ENCODE peak calls at places on chromosomes 12 and 14, in four cellular contexts. T is HCT116, N is K562, B is H1. C is an unnamed sample.
A peak's percentile ranks its signal among the peaks of the same experiment; 100 is the strongest.

GRCh38 chr12:131784909-131785762 is 43.1 kb upstream of the MMP17 start:
- DNase-seq in N (no peak), B (no peak), T (no peak), C (no peak)

GRCh38 chr12:93853698-93854478 is 176.7 kb downstream of the CRADD start:
- DNase-seq in T (no peak), N (no peak), B (no peak), C (no peak)

GRCh38 chr12:68792952-68793351 is 15.0 kb upstream of the MDM2 start:
- DNase-seq in N (peak; percentile 95), T (peak; percentile 59), B (no peak), C (no peak)

GRCh38 chr14:34450958-34451357 is 11.1 kb downstream of the SPTSSA start:
- DNase-seq in T (no peak), B (no peak), N (no peak), C (no peak)

GRCh38 chr14:92581206-92581605 is 67.6 kb downstream of the RIN3 start:
- DNase-seq in N (no peak), B (no peak), T (no peak), C (no peak)

GRCh38 chr12:65533177-65533883 is 254.8 kb downstream of the MSRB3 start:
- DNase-seq in T (peak; percentile 95), N (no peak), B (no peak), C (no peak)

GRCh38 chr14:39563361-39563760 is 131.1 kb upstream of the FBXO33 start:
- DNase-seq in B (no peak), T (no peak), N (no peak), C (no peak)

GRCh38 chr12:57012600-57013465 is 3.5 kb downstream of the TAC3 start:
- DNase-seq in B (no peak), T (no peak), N (no peak), C (no peak)

GRCh38 chr14:74491952-74492351 is 1.2 kb downstream of the NPC2 start:
- DNase-seq in B (no peak), N (peak; percentile 17), T (no peak), C (no peak)

GRCh38 chr14:99581371-99581770 is 22.6 kb downstream of the CCDC85C start:
- DNase-seq in T (no peak), B (no peak), N (no peak), C (no peak)

GRCh38 chr12:69666798-69667197 is 32.3 kb downstream of the BEST3 start:
- DNase-seq in N (no peak), T (no peak), B (no peak), C (no peak)

GRCh38 chr14:39957290-39957689 is 525.1 kb upstream of the FBXO33 start:
- DNase-seq in N (no peak), B (no peak), T (no peak), C (no peak)

GRCh38 chr12:116502141-116502725 is 56.9 kb upstream of the MAP1LC3B2 start:
- DNase-seq in N (no peak), T (no peak), B (no peak), C (no peak)

GRCh38 chr14:91253795-91254323 is 9.4 kb upstream of the GPR68 start:
- DNase-seq in B (no peak), N (no peak), T (no peak), C (no peak)

GRCh38 chr14:97993508-97994019 is 1196.4 kb downstream of the VRK1 start:
- DNase-seq in N (no peak), B (no peak), T (no peak), C (no peak)

GRCh38 chr14:97994020-97994531 is 1196.9 kb downstream of the VRK1 start:
- DNase-seq in B (no peak), T (no peak), N (no peak), C (no peak)

GRCh38 chr14:97995571-97995970 is 1198.4 kb downstream of the VRK1 start:
- DNase-seq in T (no peak), N (no peak), B (no peak), C (no peak)

DNA sequence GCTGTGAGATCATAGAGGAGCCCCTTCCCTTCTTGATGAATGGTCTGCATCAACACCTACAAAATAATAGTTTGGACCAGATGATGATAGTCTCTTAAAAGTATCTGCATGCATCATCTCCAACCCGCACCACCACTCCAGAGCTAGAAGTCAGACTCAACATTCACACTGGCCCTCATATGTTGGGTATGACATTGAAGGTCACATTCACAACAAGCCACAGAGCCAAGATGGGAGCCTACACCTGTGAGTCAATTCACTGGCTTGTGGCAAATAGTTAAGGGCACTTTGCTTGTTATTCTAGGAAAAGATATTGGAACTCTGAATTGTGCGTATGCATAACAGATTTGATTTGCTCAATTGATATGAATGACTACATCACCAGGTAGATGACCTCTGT is 1197.9 kb downstream of the VRK1 start:
- DNase-seq in N (no peak), B (no peak), T (no peak), C (no peak)
- TF ChIP-seq SP1 in N (no peak), B (no peak), T (no peak), C (no peak)

GRCh38 chr12:59700145-59700435 is 104.3 kb downstream of the SLC16A7 start:
- DNase-seq in B (no peak), N (no peak), T (no peak), C (no peak)

GRCh38 chr12:59698599-59698998 is 102.8 kb downstream of the SLC16A7 start:
- DNase-seq in B (no peak), T (no peak), N (no peak), C (no peak)

GRCh38 chr12:59699408-59700144 is 103.7 kb downstream of the SLC16A7 start:
- DNase-seq in T (no peak), N (no peak), B (no peak), C (no peak)

GRCh38 chr12:59689776-59690175 is 93.9 kb downstream of the SLC16A7 start:
- DNase-seq in T (no peak), B (no peak), N (no peak), C (no peak)

DNA sequence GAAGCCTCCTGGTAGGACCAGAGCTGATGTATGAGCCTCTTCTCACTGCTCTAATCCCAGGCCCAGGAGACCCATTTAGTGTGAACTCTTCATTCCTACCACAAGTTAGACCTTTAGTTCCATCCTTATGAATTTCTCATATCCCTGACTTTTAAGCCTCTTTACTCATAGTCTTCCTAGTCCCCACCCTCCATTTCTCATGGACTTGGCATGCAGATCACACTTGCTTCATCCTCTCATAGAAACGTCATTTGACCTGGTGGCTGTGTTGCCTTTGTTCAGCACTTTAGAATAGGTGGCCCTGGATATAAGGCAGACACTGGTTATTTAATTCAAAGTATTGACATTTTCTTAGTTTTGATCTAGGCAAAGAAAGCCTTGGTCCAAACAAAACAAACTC is 99.5 kb downstream of the SLC16A7 start:
- DNase-seq in B (no peak), T (no peak), N (no peak), C (no peak)
- TF ChIP-seq ATF3 in B (no peak), T (no peak), N (no peak), C (no peak)

DNA sequence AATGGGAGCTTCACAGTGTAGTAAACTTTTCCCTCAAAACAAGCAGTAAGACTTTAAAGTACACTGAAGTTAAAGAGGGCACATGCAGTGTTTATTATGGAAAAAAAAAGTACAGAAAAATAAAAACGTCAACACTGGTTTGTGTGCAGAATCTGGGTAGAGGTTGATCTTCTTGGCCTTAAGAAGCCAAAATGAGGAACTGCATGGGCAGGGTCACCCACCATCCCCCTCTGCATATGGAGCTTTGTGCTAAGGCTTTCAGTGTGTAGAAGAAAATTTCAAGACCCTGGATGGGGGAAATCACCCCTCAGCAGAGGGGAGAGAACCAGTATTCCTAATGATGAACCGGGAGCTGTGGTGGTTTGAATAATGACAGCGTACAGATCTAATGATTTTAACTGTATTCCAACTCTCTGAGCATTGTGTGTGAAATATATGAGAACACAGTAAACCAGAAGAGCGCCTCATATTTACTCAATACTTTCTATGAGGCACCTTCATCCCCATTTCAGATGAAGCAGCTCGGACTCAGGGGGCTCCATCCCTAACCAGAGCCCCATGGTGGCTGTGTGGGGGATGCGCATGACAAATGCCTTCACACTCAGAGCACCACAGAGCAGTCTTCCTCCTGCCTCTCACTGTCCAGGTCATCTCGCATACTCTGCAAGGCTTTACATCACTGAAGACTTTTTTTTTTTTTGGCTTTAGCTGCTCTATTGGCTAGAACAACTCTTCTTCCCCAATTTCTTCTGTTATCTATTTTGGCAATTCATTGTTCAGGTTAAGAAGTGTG is 33.4 kb downstream of the ACADS start:
- DNase-seq in B (no peak), T (no peak), N (no peak), C (no peak)
- TF ChIP-seq SP1 in B (no peak), T (no peak), N (no peak), C (no peak)

GRCh38 chr12:39395866-39396265 is 47.1 kb downstream of the KIF21A start:
- DNase-seq in B (no peak), N (no peak), T (no peak), C (no peak)
- TF ChIP-seq ATF3 in B (no peak), N (no peak), T (no peak), C (no peak)

DNA sequence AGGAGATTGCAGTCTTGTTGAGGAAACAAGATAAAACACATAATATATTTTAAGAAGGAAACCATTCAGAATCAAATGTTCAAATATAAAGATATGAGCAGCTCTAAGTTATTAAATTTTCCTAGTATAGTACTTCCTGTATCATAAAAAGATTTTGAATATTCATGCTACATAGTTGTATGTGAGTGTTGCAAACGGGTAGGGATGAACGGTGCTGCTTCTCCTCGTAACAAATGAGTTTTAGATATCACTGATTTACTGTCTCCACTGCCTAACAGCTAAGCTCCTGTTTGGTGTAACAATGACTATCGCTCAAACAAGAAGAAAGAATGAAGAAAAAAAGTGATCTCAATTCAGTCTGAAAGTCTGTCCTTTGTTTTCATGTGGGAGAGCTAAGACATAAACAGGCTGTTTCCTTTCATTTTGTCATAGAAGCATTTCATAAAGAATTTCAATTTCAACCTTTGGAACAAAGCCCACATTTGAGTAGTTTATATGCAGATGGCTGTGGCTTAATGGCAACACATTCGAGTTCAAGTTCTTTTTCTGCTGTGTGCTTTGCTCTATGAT is 26.1 kb upstream of the RTRAF start:
- DNase-seq in B (no peak), N (no peak), T (no peak), C (no peak)
- TF ChIP-seq SP1 in B (no peak), N (no peak), T (no peak), C (no peak)

DNA sequence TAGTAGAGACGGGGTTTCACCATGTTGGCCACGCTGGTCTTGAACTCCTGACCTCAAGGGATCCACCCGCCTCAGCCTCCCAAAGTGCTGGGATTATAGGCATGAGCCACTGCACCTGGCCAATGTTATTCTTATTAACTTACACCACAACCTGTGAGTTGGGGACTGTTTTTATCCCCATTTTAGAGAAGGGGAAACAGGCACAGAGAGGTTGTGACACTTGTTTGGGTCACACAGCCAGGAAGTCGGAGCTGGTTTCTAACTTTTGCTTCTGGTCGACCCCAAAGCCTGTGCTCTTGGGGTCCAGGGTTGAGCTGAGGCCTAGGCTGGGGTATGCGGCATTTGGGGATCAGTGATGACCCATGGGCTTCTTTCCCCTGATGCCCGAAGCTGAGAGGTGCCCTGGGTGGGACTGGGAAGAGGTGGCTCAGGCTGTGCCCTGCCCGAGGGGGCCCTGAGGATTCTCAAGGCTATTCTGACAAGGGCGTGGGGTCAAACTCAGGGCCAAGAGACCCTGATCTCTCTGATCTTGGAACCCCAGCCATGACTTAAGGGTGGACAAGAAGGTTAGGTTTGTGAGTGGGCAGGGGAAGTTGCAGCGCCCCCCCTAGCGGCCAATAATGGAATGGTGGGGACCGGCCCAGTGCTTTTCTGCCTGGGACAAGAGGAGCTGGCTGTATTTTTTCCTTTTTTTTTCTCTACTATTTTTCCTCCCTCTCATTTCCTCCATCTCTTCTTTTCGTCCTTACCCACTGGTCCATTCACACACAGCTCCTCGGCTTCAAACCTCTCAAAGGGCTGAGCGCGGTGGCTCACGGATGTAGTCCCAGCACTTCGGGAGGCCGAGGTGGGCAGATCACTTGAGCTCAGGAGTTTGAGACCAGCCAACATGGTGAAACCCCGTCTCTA is 3.0 kb downstream of the SDSL start:
- DNase-seq in N (peak; percentile 69), B (peak; percentile 38), T (no peak), C (peak; percentile 80)
- TF ChIP-seq ATF3 in N (no peak), B (no peak), T (no peak), C (no peak)

C was measured in WTC11.